ENCODE peak calls at places on chromosomes 7 and 10, in ten cellular contexts. T, H, B, F, G, P, K, R, N and Y are unnamed samples.

GRCh38 chr7:155227788-155228458 is 69.8 kb upstream of the INSIG1 start:
- DNase-seq in T (no peak), H (no peak), B (no peak), F (no peak), G (no peak), P (no peak), K (no peak), R (no peak), N (no peak), Y (no peak)

GRCh38 chr10:88553116-88553752 is 29.9 kb downstream of the RNLS start:
- DNase-seq in T (peak; percentile 8), H (peak; percentile 53), B (peak; percentile 60), F (peak; percentile 39), G (peak; percentile 56), P (peak; percentile 32), K (no peak), R (no peak), N (peak; percentile 78), Y (no peak)

GRCh38 chr10:73806176-73806950 is 5.0 kb downstream of the NDST2 start:
- DNase-seq in T (no peak), H (no peak), B (no peak), F (no peak), G (no peak), P (no peak), K (no peak), R (no peak), N (no peak), Y (no peak)

GRCh38 chr10:58695022-58695421 is 182.3 kb downstream of the BICC1 start:
- DNase-seq in T (no peak), H (no peak), B (no peak), F (no peak), G (no peak), P (no peak), K (no peak), R (no peak), N (no peak), Y (no peak)

GRCh38 chr10:102620138-102620591 is 24.1 kb upstream of the TRIM8 start:
- DNase-seq in T (no peak), H (no peak), B (no peak), F (no peak), G (no peak), P (no peak), K (no peak), R (no peak), N (no peak), Y (no peak)

GRCh38 chr10:30745953-30746352 is 116.4 kb upstream of the LYZL2 start:
- DNase-seq in T (no peak), H (no peak), B (no peak), F (no peak), G (no peak), P (no peak), K (no peak), R (no peak), N (no peak), Y (no peak)

GRCh38 chr7:50827281-50827680 is 44.6 kb upstream of the GRB10 start:
- DNase-seq in T (no peak), H (no peak), B (no peak), F (no peak), G (no peak), P (no peak), K (no peak), R (no peak), N (no peak), Y (no peak)

GRCh38 chr10:105650311-105650710 is 1009.2 kb downstream of the SORCS3 start:
- DNase-seq in T (no peak), H (no peak), B (no peak), F (no peak), G (no peak), P (no peak), K (no peak), R (no peak), N (no peak), Y (no peak)

GRCh38 chr7:44184221-44184873 is 4.9 kb downstream of the GCK start:
- DNase-seq in T (no peak), H (no peak), B (peak; percentile 89), F (no peak), G (no peak), P (peak; percentile 26), K (no peak), R (no peak), N (peak; percentile 76), Y (no peak)

GRCh38 chr7:150937848-150938561 is 40.1 kb downstream of the KCNH2 start:
- DNase-seq in T (no peak), H (no peak), B (no peak), F (peak; percentile 50), G (peak; percentile 33), P (no peak), K (peak; percentile 60), R (no peak), N (peak; percentile 43), Y (no peak)

GRCh38 chr7:51644216-51644615 is 327.6 kb upstream of the COBL start:
- DNase-seq in T (no peak), H (no peak), B (no peak), F (no peak), G (no peak), P (no peak), K (no peak), R (no peak), N (no peak), Y (no peak)

GRCh38 chr7:24609059-24609458 is 35.8 kb downstream of the PALS2 start:
- DNase-seq in T (no peak), H (no peak), B (no peak), F (no peak), G (no peak), P (no peak), K (no peak), R (no peak), N (no peak), Y (no peak)

GRCh38 chr10:102661614-102662133 is 17.4 kb downstream of the TRIM8 start:
- DNase-seq in T (no peak), H (no peak), B (no peak), F (no peak), G (no peak), P (no peak), K (no peak), R (no peak), N (peak; percentile 77), Y (no peak)

GRCh38 chr10:86267286-86268195 is 99.1 kb downstream of the GRID1 start:
- DNase-seq in T (no peak), H (no peak), B (no peak), F (no peak), G (no peak), P (peak; percentile 50), K (peak; percentile 49), R (no peak), N (no peak), Y (no peak)

GRCh38 chr10:110336111-110336721 is 31.5 kb upstream of the SMNDC1 start:
- DNase-seq in T (no peak), H (no peak), B (no peak), F (no peak), G (no peak), P (no peak), K (no peak), R (no peak), N (no peak), Y (no peak)

GRCh38 chr7:98240961-98241673 is 10.9 kb downstream of the TECPR1 start:
- DNase-seq in T (no peak), H (no peak), B (peak; percentile 49), F (peak; percentile 63), G (peak; percentile 30), P (no peak), K (no peak), R (no peak), N (peak; percentile 80), Y (no peak)

GRCh38 chr7:131007439-131008330 is 273.7 kb upstream of the KLF14 start:
- DNase-seq in T (peak; percentile 59), H (no peak), B (peak; percentile 87), F (peak; percentile 37), G (peak; percentile 79), P (peak; percentile 6), K (no peak), R (no peak), N (peak; percentile 94), Y (no peak)